ENCODE peak calls at places on chromosome 1, in six cellular contexts. Z is transverse colon, C is heart right ventricle, T is IMR-90, B is ovary, P is heart left ventricle. D is an unnamed sample.

GRCh38 chr1:204615881-204616280 is 69.7 kb downstream of the LRRN2 start:
- DNase-seq in T (no peak), C (no peak), P (no peak), Z (no peak), B (no peak), D (no peak)

GRCh38 chr1:111406325-111406768 is 21.2 kb downstream of the OVGP1 start:
- DNase-seq in C (no peak), P (peak; percentile 61), Z (peak; percentile 26), B (no peak), T (peak; percentile 48), D (peak; percentile 62)

GRCh38 chr1:58500036-58500435 is 46.5 kb downstream of the OMA1 start:
- DNase-seq in Z (no peak), T (no peak), B (no peak), C (no peak), P (no peak), D (no peak)

GRCh38 chr1:243475966-243476365 is 220.1 kb downstream of the SDCCAG8 start:
- DNase-seq in B (no peak), P (no peak), C (no peak), Z (no peak), T (peak; percentile 64), D (no peak)

GRCh38 chr1:157034137-157034800 is 11.3 kb downstream of the ARHGEF11 start:
- DNase-seq in Z (no peak), B (no peak), P (no peak), T (peak; percentile 22), C (no peak), D (peak; percentile 59)

GRCh38 chr1:107365874-107366273 is 225.0 kb downstream of the NTNG1 start:
- DNase-seq in T (no peak), P (no peak), C (no peak), Z (no peak), B (no peak), D (peak; percentile 13)

GRCh38 chr1:55153031-55153430 is 62.1 kb downstream of the USP24 start:
- DNase-seq in P (no peak), Z (no peak), C (no peak), B (no peak), T (no peak), D (no peak)

GRCh38 chr1:233409540-233409939 is 82.0 kb downstream of the MAP3K21 start:
- DNase-seq in B (no peak), C (no peak), P (no peak), Z (no peak), T (no peak), D (no peak)

GRCh38 chr1:248359415-248359814 is 2.0 kb upstream of the OR2T4 start:
- DNase-seq in C (no peak), B (no peak), Z (no peak), T (no peak), P (no peak), D (no peak)

GRCh38 chr1:2198571-2198970 is 4.0 kb upstream of the FAAP20 start:
- DNase-seq in C (peak; percentile 31), B (no peak), P (no peak), T (no peak), Z (peak; percentile 67), D (no peak)

GRCh38 chr1:51303751-51304196 is 26.6 kb downstream of the TTC39A start:
- DNase-seq in T (peak; percentile 66), P (no peak), Z (no peak), C (no peak), B (peak; percentile 50), D (no peak)

DNA sequence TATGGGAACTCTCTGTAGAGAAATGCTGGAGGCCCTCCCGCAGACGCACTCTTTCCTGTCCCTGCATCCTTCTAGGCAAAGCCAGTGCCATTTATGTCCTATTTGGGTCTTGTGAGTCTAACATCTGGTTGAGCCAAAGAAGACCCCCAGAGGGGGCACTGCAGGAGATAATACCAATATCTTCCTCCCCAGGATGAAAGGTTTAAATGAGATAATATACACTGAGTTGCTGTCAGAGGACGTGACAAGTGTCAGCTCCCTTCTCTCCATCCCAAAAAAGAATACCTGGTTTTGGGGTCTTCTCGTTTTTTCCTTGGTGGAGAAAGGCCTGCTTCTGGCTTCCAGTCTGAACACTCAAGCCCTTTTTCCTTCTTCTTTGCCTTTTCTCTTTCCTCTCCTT is 7.6 kb downstream of the TCEA3 start:
- DNase-seq in T (no peak), B (peak; percentile 9), P (no peak), C (no peak), Z (no peak), D (no peak)
- H3K27me3 ChIP-seq in T (no peaks in the 10 kb centered on the region), B (no peaks in the 10 kb centered on the region), P (no peaks in the 10 kb centered on the region), C (no peaks in the 10 kb centered on the region), Z (no peaks in the 10 kb centered on the region), D (no peaks in the 10 kb centered on the region)

GRCh38 chr1:46197551-46198025 is 646 bp downstream of the POMGNT1 start:
- DNase-seq in C (no peak), Z (no peak), P (no peak), T (no peak), B (no peak), D (no peak)
- H3K4me3 ChIP-seq in C (peak overlapping the region; percentile 95), Z (peak overlapping the region; percentile 80), P (peak overlapping the region; percentile 81), T (peak overlapping the region; percentile 72), B (peak overlapping the region; percentile 78), D (peak overlapping the region; percentile 50)

GRCh38 chr1:53945433-53946251 is at the start of gene IFT25:
- DNase-seq in B (peak; percentile 99), C (peak; percentile 98), P (peak; percentile 95), Z (peak; percentile 99), T (peak; percentile 93), D (peak; percentile 73)

GRCh38 chr1:53945183-53945432 is 391 bp downstream of the IFT25 start:
- DNase-seq in C (no peak), T (no peak), P (no peak), Z (no peak), B (no peak), D (peak; percentile 10)

GRCh38 chr1:53948291-53948690 is 2.1 kb downstream of the LRRC42 start:
- DNase-seq in B (no peak), Z (no peak), C (no peak), P (no peak), T (no peak), D (no peak)

GRCh38 chr1:53947172-53947835 is 1.2 kb downstream of the LRRC42 start:
- DNase-seq in P (no peak), B (no peak), Z (no peak), T (no peak), C (no peak), D (no peak)

DNA sequence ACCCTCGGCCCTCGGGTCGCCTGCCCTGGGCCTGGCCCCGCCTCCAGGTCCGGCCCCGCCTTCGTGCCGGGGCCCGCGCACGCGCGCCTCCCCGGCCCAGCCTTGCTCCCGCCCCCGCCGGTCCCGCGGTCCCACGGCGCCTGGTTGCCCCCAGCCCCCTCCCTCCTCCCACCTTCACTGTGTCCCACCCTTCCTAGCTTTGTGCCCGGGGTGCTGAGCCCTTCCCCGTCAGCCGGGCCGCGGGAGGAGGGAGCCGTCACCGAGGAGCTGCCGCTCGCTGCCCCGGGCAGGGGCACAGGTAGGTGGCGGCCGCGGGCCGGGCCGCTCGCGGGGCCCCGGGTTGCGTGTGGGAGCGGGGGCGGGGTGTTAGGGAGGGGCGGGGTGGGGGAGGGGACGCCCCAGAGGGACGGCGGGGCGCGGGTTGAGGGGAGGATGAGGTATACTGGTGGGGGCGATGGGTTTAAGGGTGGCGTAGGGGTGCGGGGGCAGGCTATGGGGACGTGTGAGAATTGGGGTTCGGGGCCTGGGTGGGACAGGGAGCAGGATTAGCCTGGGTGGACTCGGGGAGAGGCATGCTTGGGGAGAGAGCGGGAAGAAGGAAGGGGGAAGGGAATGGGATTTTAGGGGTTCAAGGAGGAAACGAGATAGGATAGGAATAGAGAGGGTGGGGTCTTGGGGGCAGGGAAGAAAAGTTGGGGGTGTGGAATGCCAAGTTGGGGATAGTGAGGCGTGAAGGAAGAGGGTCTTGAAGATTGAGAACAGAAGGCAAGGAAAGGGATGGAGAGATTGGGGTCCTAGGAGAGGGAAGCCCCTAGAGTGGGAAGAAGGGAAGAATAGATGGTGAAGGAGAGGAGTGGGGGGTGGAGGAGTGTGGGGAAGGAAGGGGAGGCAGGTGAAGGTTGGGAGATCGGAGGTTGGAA is at the start of gene LRRC42:
- DNase-seq in Z (no peak), C (no peak), P (no peak), T (no peak), B (no peak), D (no peak)
- TF ChIP-seq CTCF in Z (peak; percentile 45), C (peak; percentile 48), P (peak; percentile 35), T (peak; percentile 28), B (peak; percentile 14), D (peak; percentile 49)

DNA sequence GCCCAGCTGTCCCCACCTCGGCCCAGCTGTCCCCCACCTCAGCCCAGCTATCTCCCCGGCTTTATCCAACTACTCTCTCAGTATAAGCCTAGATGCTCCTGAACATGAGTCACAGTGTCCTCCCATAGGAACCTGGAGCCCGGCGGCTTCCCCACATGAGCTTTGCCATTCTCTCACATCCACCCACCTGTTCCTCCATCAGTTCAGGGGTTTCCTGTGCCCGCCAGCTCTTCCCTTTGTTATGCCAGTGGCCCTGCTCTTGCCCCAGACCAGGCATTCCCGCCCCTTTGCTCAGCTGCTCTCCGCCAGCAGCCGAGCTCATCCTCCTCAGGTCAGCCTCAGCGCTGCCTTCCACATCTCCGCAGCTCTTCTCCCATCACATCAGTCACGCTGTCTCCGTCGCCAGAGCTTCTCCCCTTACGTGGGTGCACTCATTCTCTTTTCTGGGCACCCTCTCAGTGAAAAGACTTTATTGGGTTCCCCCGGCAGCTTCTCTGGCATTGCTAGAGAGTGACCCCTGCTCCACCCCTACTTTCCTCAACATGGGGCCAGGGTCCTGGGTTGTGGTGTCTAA is 89.5 kb upstream of the CSF3R start:
- DNase-seq in Z (no peak), C (no peak), B (no peak), T (no peak), P (no peak), D (no peak)
- H3K27me3 ChIP-seq in Z (peaks cover 30% of the 10 kb centered on the region), C (peaks cover 63% of the 10 kb centered on the region), B (no peaks in the 10 kb centered on the region), T (peaks cover 3% of the 10 kb centered on the region), P (peaks cover 55% of the 10 kb centered on the region), D (no peaks in the 10 kb centered on the region)

DNA sequence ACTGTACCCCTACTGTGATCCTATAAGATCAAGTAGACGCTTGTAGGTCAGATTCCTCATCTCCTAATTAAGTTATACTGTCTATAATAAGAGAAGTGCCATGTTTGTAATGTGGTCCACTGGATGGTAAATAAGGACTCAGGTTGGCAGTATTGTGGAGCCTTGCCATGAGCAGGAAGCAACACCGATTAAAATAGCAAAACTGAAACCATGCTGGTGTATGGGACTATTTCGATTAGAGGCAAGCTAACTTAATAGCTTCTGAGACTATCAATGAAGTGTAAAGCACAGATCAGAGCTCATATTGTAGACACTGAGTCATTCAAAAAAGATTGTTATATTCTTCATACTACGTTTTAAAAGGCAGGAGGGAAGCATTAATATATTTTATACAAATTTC is 348.8 kb downstream of the HHAT start:
- DNase-seq in C (no peak), Z (no peak), B (no peak), T (no peak), P (no peak), D (no peak)
- H3K4me3 ChIP-seq in C (no peak overlapping the region), Z (no peak overlapping the region), B (no peak overlapping the region), T (no peak overlapping the region), P (no peak overlapping the region), D (no peak overlapping the region)

D was measured in bronchial epithelial cell.